ENCODE peak calls at places on chromosome 6, in eight cellular contexts. One of them, this sample, is unnamed.

GRCh38 chr6:163200299-163201093 is 214.0 kb upstream of the QKI start:
- DNase-seq in hepatocyte: no peak
- DNase-seq in GM10248: no peak
- DNase-seq in left lung: no peak
- DNase-seq in AG10803: no peak
- DNase-seq in pancreas: no peak
- DNase-seq in lung: no peak
- DNase-seq in breast epithelium: no peak
- DNase-seq in this sample: no peak

GRCh38 chr6:42661540-42662153 is 60.8 kb downstream of the PRPH2 start:
- DNase-seq in hepatocyte: peak
- DNase-seq in GM10248: peak
- DNase-seq in left lung: peak
- DNase-seq in AG10803: peak
- DNase-seq in pancreas: peak
- DNase-seq in lung: peak
- DNase-seq in breast epithelium: peak
- DNase-seq in this sample: peak

GRCh38 chr6:85047818-85048217 is 283.4 kb upstream of the TBX18 start:
- DNase-seq in hepatocyte: no peak
- DNase-seq in GM10248: no peak
- DNase-seq in left lung: no peak
- DNase-seq in AG10803: no peak
- DNase-seq in pancreas: no peak
- DNase-seq in lung: no peak
- DNase-seq in breast epithelium: no peak
- DNase-seq in this sample: no peak

GRCh38 chr6:107657373-107657754 is 166.7 kb downstream of the SCML4 start:
- DNase-seq in hepatocyte: no peak
- DNase-seq in GM10248: no peak
- DNase-seq in left lung: no peak
- DNase-seq in AG10803: no peak
- DNase-seq in pancreas: no peak
- DNase-seq in lung: no peak
- DNase-seq in breast epithelium: no peak
- DNase-seq in this sample: no peak

GRCh38 chr6:31898200-31899011 is 908 bp upstream of the EHMT2 start:
- DNase-seq in hepatocyte: peak
- DNase-seq in GM10248: no peak
- DNase-seq in left lung: no peak
- DNase-seq in AG10803: peak
- DNase-seq in pancreas: no peak
- DNase-seq in lung: no peak
- DNase-seq in breast epithelium: no peak
- DNase-seq in this sample: no peak

GRCh38 chr6:161265975-161266374 is 7.9 kb downstream of the AGPAT4 start:
- DNase-seq in hepatocyte: no peak
- DNase-seq in GM10248: peak
- DNase-seq in left lung: no peak
- DNase-seq in AG10803: no peak
- DNase-seq in pancreas: no peak
- DNase-seq in lung: no peak
- DNase-seq in breast epithelium: no peak
- DNase-seq in this sample: no peak

GRCh38 chr6:137387365-137387764 is 106.8 kb downstream of the OLIG3 start:
- DNase-seq in hepatocyte: no peak
- DNase-seq in GM10248: no peak
- DNase-seq in left lung: no peak
- DNase-seq in AG10803: no peak
- DNase-seq in pancreas: no peak
- DNase-seq in lung: no peak
- DNase-seq in breast epithelium: no peak
- DNase-seq in this sample: no peak

GRCh38 chr6:41191569-41191968 is 9.4 kb downstream of the TREML2 start:
- DNase-seq in hepatocyte: peak
- DNase-seq in GM10248: peak
- DNase-seq in left lung: peak
- DNase-seq in AG10803: no peak
- DNase-seq in pancreas: peak
- DNase-seq in lung: no peak
- DNase-seq in breast epithelium: no peak
- DNase-seq in this sample: no peak

GRCh38 chr6:146027586-146028249 is 1.1 kb upstream of the GRM1 start:
- DNase-seq in hepatocyte: no peak
- DNase-seq in GM10248: peak
- DNase-seq in left lung: no peak
- DNase-seq in AG10803: no peak
- DNase-seq in pancreas: peak
- DNase-seq in lung: no peak
- DNase-seq in breast epithelium: no peak
- DNase-seq in this sample: no peak

GRCh38 chr6:117351521-117351920 is 74.2 kb downstream of the ROS1 start:
- DNase-seq in hepatocyte: no peak
- DNase-seq in GM10248: no peak
- DNase-seq in left lung: no peak
- DNase-seq in AG10803: no peak
- DNase-seq in pancreas: no peak
- DNase-seq in lung: no peak
- DNase-seq in breast epithelium: no peak
- DNase-seq in this sample: no peak

GRCh38 chr6:124512431-124512830 is 449.8 kb upstream of the RNF217 start:
- DNase-seq in hepatocyte: no peak
- DNase-seq in GM10248: no peak
- DNase-seq in left lung: no peak
- DNase-seq in AG10803: no peak
- DNase-seq in pancreas: no peak
- DNase-seq in lung: no peak
- DNase-seq in breast epithelium: no peak
- DNase-seq in this sample: no peak

GRCh38 chr6:28537509-28538140 is 11.9 kb downstream of the GPX5 start:
- DNase-seq in hepatocyte: peak
- DNase-seq in GM10248: no peak
- DNase-seq in left lung: no peak
- DNase-seq in AG10803: no peak
- DNase-seq in pancreas: no peak
- DNase-seq in lung: no peak
- DNase-seq in breast epithelium: no peak
- DNase-seq in this sample: no peak

GRCh38 chr6:95923518-95923917 is 92.3 kb upstream of the FUT9 start:
- DNase-seq in hepatocyte: peak
- DNase-seq in GM10248: peak
- DNase-seq in left lung: no peak
- DNase-seq in AG10803: no peak
- DNase-seq in pancreas: no peak
- DNase-seq in lung: no peak
- DNase-seq in breast epithelium: no peak
- DNase-seq in this sample: no peak
- TF ChIP-seq CTCF in hepatocyte: no peak
- TF ChIP-seq CTCF in GM10248: no peak
- TF ChIP-seq CTCF in left lung: no peak
- TF ChIP-seq CTCF in AG10803: no peak
- TF ChIP-seq CTCF in pancreas: no peak
- TF ChIP-seq CTCF in lung: no peak
- TF ChIP-seq CTCF in breast epithelium: no peak
- TF ChIP-seq CTCF in this sample: no peak

GRCh38 chr6:52286798-52287432 is 2.4 kb upstream of the MCM3 start:
- DNase-seq in hepatocyte: peak
- DNase-seq in GM10248: peak
- DNase-seq in left lung: peak
- DNase-seq in AG10803: peak
- DNase-seq in pancreas: peak
- DNase-seq in lung: peak
- DNase-seq in breast epithelium: no peak
- DNase-seq in this sample: no peak

GRCh38 chr6:52284131-52284459 is 447 bp downstream of the MCM3 start:
- DNase-seq in hepatocyte: peak
- DNase-seq in GM10248: no peak
- DNase-seq in left lung: peak
- DNase-seq in AG10803: no peak
- DNase-seq in pancreas: no peak
- DNase-seq in lung: peak
- DNase-seq in breast epithelium: no peak
- DNase-seq in this sample: no peak

GRCh38 chr6:52283111-52283510 is 1.4 kb downstream of the MCM3 start:
- DNase-seq in hepatocyte: no peak
- DNase-seq in GM10248: no peak
- DNase-seq in left lung: no peak
- DNase-seq in AG10803: no peak
- DNase-seq in pancreas: no peak
- DNase-seq in lung: no peak
- DNase-seq in breast epithelium: no peak
- DNase-seq in this sample: no peak

GRCh38 chr6:52285174-52286068 is 879 bp upstream of the MCM3 start:
- DNase-seq in hepatocyte: no peak
- DNase-seq in GM10248: no peak
- DNase-seq in left lung: no peak
- DNase-seq in AG10803: peak
- DNase-seq in pancreas: no peak
- DNase-seq in lung: no peak
- DNase-seq in breast epithelium: no peak
- DNase-seq in this sample: no peak

DNA sequence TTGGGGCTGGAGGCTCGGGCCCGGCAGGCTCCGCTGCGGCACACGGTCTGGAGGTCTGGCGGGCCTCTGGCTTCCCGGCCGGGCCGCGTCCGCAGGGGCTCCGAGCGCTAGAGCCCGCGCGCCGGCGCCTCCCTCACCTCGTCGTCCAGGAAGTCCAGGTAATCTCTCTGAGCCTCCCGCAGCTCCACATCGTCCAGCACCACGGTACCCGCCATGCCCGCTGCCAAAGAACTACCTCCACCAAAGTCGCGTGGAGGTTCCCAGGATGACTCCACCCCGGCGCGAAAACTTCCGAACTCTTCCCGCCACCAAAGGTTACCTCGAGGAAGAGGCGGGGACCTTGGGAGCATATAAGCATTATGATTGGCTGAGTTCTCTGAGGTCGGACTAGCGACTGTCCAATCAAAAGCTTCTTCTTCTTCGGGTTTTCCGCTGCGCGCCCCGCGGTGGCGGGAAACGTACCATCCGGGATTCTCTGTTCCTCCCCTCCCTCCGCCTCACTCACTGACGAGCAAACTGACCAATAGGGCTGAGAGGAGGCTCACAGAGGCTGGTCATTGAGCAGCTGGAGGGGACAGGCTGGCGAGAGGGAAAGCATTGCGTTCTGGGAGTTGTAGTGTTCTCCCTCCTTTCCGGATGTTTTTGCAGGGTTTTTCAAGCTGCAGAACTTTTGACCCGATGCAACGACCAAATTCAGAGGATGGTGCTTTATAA is at the start of gene MCM3:
- DNase-seq in hepatocyte: peak
- DNase-seq in GM10248: peak
- DNase-seq in left lung: peak
- DNase-seq in AG10803: peak
- DNase-seq in pancreas: peak
- DNase-seq in lung: peak
- DNase-seq in breast epithelium: peak
- DNase-seq in this sample: peak
- TF ChIP-seq CTCF in hepatocyte: no peak
- TF ChIP-seq CTCF in GM10248: no peak
- TF ChIP-seq CTCF in left lung: no peak
- TF ChIP-seq CTCF in AG10803: peak
- TF ChIP-seq CTCF in pancreas: no peak
- TF ChIP-seq CTCF in lung: no peak
- TF ChIP-seq CTCF in breast epithelium: no peak
- TF ChIP-seq CTCF in this sample: no peak

GRCh38 chr6:17965397-17965796 is 22.0 kb downstream of the KIF13A start:
- DNase-seq in hepatocyte: no peak
- DNase-seq in GM10248: no peak
- DNase-seq in left lung: no peak
- DNase-seq in AG10803: peak
- DNase-seq in pancreas: no peak
- DNase-seq in lung: no peak
- DNase-seq in breast epithelium: no peak
- DNase-seq in this sample: no peak

GRCh38 chr6:17966451-17966850 is 21.0 kb downstream of the KIF13A start:
- DNase-seq in hepatocyte: no peak
- DNase-seq in GM10248: no peak
- DNase-seq in left lung: no peak
- DNase-seq in AG10803: peak
- DNase-seq in pancreas: no peak
- DNase-seq in lung: no peak
- DNase-seq in breast epithelium: no peak
- DNase-seq in this sample: no peak

GRCh38 chr6:17962436-17963031 is 24.9 kb downstream of the KIF13A start:
- DNase-seq in hepatocyte: peak
- DNase-seq in GM10248: no peak
- DNase-seq in left lung: peak
- DNase-seq in AG10803: peak
- DNase-seq in pancreas: no peak
- DNase-seq in lung: no peak
- DNase-seq in breast epithelium: peak
- DNase-seq in this sample: no peak

GRCh38 chr6:17967668-17968067 is 19.8 kb downstream of the KIF13A start:
- DNase-seq in hepatocyte: no peak
- DNase-seq in GM10248: no peak
- DNase-seq in left lung: no peak
- DNase-seq in AG10803: no peak
- DNase-seq in pancreas: no peak
- DNase-seq in lung: no peak
- DNase-seq in breast epithelium: no peak
- DNase-seq in this sample: no peak

DNA sequence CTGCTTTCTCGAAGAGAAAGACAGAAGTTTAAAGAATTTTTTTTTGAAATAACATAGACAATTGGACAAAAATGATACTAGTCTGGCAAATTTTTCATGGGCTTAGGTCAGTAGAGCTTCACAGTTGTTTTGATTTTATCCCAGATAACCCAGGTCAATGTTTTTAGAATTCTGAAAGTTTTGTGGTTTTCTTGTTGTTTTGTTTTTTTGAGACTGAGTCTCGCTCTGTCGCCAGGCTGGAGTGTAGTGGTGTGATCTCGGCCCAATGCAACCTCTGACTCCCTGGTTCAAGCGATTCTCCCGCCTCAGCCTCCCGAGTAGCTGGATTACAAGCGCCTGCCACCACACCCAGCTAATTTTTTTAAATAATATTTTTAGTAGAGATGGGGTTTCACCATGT is 22.8 kb downstream of the KIF13A start:
- DNase-seq in hepatocyte: no peak
- DNase-seq in GM10248: no peak
- DNase-seq in left lung: no peak
- DNase-seq in AG10803: peak
- DNase-seq in pancreas: no peak
- DNase-seq in lung: no peak
- DNase-seq in breast epithelium: no peak
- DNase-seq in this sample: no peak
- TF ChIP-seq CTCF in hepatocyte: no peak
- TF ChIP-seq CTCF in GM10248: no peak
- TF ChIP-seq CTCF in left lung: no peak
- TF ChIP-seq CTCF in AG10803: no peak
- TF ChIP-seq CTCF in pancreas: no peak
- TF ChIP-seq CTCF in lung: no peak
- TF ChIP-seq CTCF in breast epithelium: no peak
- TF ChIP-seq CTCF in this sample: no peak

DNA sequence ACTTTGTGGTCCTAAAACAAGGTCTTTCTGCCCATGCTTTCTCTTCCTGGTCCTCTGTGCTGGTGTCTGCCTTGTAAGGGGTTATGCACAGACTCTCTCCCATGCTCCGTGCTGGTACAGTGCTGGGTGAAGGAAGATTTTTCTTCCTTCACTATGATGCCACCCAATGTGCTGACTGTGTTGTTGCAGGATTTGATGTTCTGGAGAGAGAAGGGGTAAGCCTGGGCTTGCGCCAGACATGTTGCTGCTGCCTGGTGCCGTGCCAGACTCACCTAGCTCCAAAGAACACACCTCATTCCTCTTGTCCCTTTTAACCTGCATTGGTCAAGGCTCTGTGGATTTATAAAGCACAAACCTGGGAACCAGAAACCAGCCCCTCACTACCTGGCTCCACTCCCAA is 28.4 kb upstream of the ARMH2 start:
- DNase-seq in hepatocyte: no peak
- DNase-seq in GM10248: no peak
- DNase-seq in left lung: no peak
- DNase-seq in AG10803: no peak
- DNase-seq in pancreas: no peak
- DNase-seq in lung: no peak
- DNase-seq in breast epithelium: no peak
- DNase-seq in this sample: no peak
- TF ChIP-seq CTCF in hepatocyte: peak
- TF ChIP-seq CTCF in GM10248: no peak
- TF ChIP-seq CTCF in left lung: no peak
- TF ChIP-seq CTCF in AG10803: no peak
- TF ChIP-seq CTCF in pancreas: no peak
- TF ChIP-seq CTCF in lung: no peak
- TF ChIP-seq CTCF in breast epithelium: no peak
- TF ChIP-seq CTCF in this sample: no peak

This sample was measured in activated B cell treated with CpG ODN at 0.5 μM for 24 hours.